ENCODE peak calls at places on chromosomes 12 and 14, in four cellular contexts. J is H1, F is HepG2, O is GM12878. C is an unnamed sample.

GRCh38 chr14:103284574-103285467 is 49.2 kb upstream of the EIF5 start:
- DNase-seq in J (no peak), F (peak), O (no peak), C (no peak)

GRCh38 chr14:63174760-63175191 is 29.5 kb upstream of the RHOJ start:
- DNase-seq in J (peak), F (peak), O (no peak), C (peak)

GRCh38 chr14:70707138-70708038 is 65.7 kb downstream of the TTC9 start:
- DNase-seq in J (no peak), F (peak), O (peak), C (no peak)

GRCh38 chr14:104297313-104297704 is 158.9 kb downstream of the KIF26A start:
- DNase-seq in J (no peak), F (no peak), O (no peak), C (no peak)

GRCh38 chr12:10190558-10191388 is 11.9 kb downstream of the TMEM52B start:
- DNase-seq in J (no peak), F (peak), O (no peak), C (peak)

GRCh38 chr12:22653075-22653474 is 28.1 kb downstream of the ETNK1 start:
- DNase-seq in J (no peak), F (no peak), O (no peak), C (no peak)

GRCh38 chr12:38158428-38159091 is 158.0 kb upstream of the ALG10B start:
- DNase-seq in J (no peak), F (no peak), O (no peak), C (no peak)

GRCh38 chr14:23057757-23058653 is 685 bp upstream of the CDH24 start:
- DNase-seq in J (peak), F (peak), O (peak), C (peak)

GRCh38 chr14:78310263-78310662 is 140.1 kb downstream of the NRXN3 start:
- DNase-seq in J (no peak), F (no peak), O (no peak), C (no peak)

GRCh38 chr14:23617539-23617938 is 18.6 kb upstream of the DHRS2 start:
- DNase-seq in J (no peak), F (no peak), O (no peak), C (no peak)

GRCh38 chr14:87934185-87934584 is 58.8 kb downstream of the GALC start:
- DNase-seq in J (no peak), F (no peak), O (no peak), C (no peak)

GRCh38 chr12:77940011-77940423 is 109.3 kb downstream of the NAV3 start:
- DNase-seq in J (peak), F (no peak), O (no peak), C (no peak)

GRCh38 chr12:87667378-87667777 is 361.8 kb downstream of the C12orf50 start:
- DNase-seq in J (no peak), F (no peak), O (no peak), C (no peak)

GRCh38 chr12:104724992-104725585 is 233.0 kb downstream of the SLC41A2 start:
- DNase-seq in J (no peak), F (no peak), O (no peak), C (no peak)

GRCh38 chr14:91108941-91109611 is 4.8 kb upstream of the DGLUCY start:
- DNase-seq in J (no peak), F (no peak), O (no peak), C (no peak)

GRCh38 chr14:83171761-83172160 is 1638.1 kb upstream of the SEL1L start:
- DNase-seq in J (no peak), F (no peak), O (no peak), C (no peak)

GRCh38 chr12:29569392-29569791 is 71.9 kb upstream of the OVCH1 start:
- DNase-seq in J (no peak), F (no peak), O (no peak), C (no peak)

GRCh38 chr12:116613256-116613655 is 54.1 kb downstream of the MAP1LC3B2 start:
- DNase-seq in J (no peak), F (peak), O (no peak), C (no peak)

GRCh38 chr12:116614194-116614885 is 55.2 kb downstream of the MAP1LC3B2 start:
- DNase-seq in J (no peak), F (no peak), O (no peak), C (no peak)

GRCh38 chr12:116612436-116612835 is 53.3 kb downstream of the MAP1LC3B2 start:
- DNase-seq in J (no peak), F (no peak), O (no peak), C (no peak)

GRCh38 chr12:116616536-116617248 is 57.5 kb downstream of the MAP1LC3B2 start:
- DNase-seq in J (no peak), F (no peak), O (no peak), C (no peak)

GRCh38 chr12:116615141-116615861 is 56.1 kb downstream of the MAP1LC3B2 start:
- DNase-seq in J (no peak), F (no peak), O (no peak), C (no peak)
- TF ChIP-seq SP1 in J (no peak), F (no peak), O (no peak), C (no peak)

GRCh38 chr14:75022655-75023054 is 19.9 kb downstream of the EIF2B2 start:
- DNase-seq in J (no peak), F (peak), O (no peak), C (peak)
- TF ChIP-seq SUZ12 in J (no peak), F (no peak), O (no peak), C (no peak)

GRCh38 chr12:124543591-124544310 is 23.7 kb downstream of the NCOR2 start:
- DNase-seq in J (no peak), F (no peak), O (no peak), C (no peak)
- TF ChIP-seq SP1 in J (no peak), F (no peak), O (no peak), C (no peak)

GRCh38 chr14:96267336-96267735 is 11.3 kb downstream of the BDKRB1 start:
- DNase-seq in J (no peak), F (no peak), O (no peak), C (no peak)
- TF ChIP-seq SUZ12 in J (no peak), F (no peak), O (no peak), C (no peak)

GRCh38 chr14:76203086-76204001 is 51.6 kb downstream of the GPATCH2L start:
- DNase-seq in J (peak), F (no peak), O (peak), C (no peak)
- TF ChIP-seq SP1 in J (no peak), F (no peak), O (no peak), C (no peak)

GRCh38 chr14:65345264-65345663 is 67.3 kb upstream of the FUT8 start:
- DNase-seq in J (no peak), F (no peak), O (no peak), C (no peak)
- TF ChIP-seq SUZ12 in J (no peak), F (no peak), O (no peak), C (no peak)

C was measured in HEK293T.